ENCODE peak calls at places on chromosomes 6 and 20, in nine cellular contexts. T is heart left ventricle, I is Peyer's patch, P is body of pancreas, L is K562, M is IMR-90, Y is uterus, S is adrenal gland, F is spleen. Q is an unnamed sample.

GRCh38 chr6:159038914-159039884 is 5.6 kb downstream of the TAGAP start:
- DNase-seq in T (no peak), I (no peak), P (peak; percentile 43), L (no peak), M (peak; percentile 38), Y (no peak), S (no peak), F (no peak), Q (no peak)

GRCh38 chr6:110661426-110661825 is 153.8 kb downstream of the CDK19 start:
- DNase-seq in T (no peak), I (no peak), P (no peak), L (no peak), M (no peak), Y (no peak), S (no peak), F (no peak), Q (no peak)

GRCh38 chr6:93684339-93684738 is 265.0 kb upstream of the EPHA7 start:
- DNase-seq in T (no peak), I (no peak), P (no peak), L (no peak), M (no peak), Y (no peak), S (no peak), F (no peak), Q (no peak)

GRCh38 chr20:6882911-6883310 is 115.4 kb downstream of the BMP2 start:
- DNase-seq in T (no peak), I (no peak), P (no peak), L (no peak), M (no peak), Y (no peak), S (no peak), F (no peak), Q (no peak)

GRCh38 chr6:135281227-135281626 is 100.1 kb downstream of the MYB start:
- DNase-seq in T (no peak), I (no peak), P (peak; percentile 40), L (no peak), M (no peak), Y (no peak), S (no peak), F (no peak), Q (no peak)

GRCh38 chr6:15905488-15906392 is 223.1 kb upstream of the MYLIP start:
- DNase-seq in T (no peak), I (no peak), P (no peak), L (peak; percentile 95), M (no peak), Y (no peak), S (no peak), F (no peak), Q (no peak)

GRCh38 chr6:158772851-158773371 is 46.3 kb downstream of the EZR start:
- DNase-seq in T (no peak), I (peak; percentile 62), P (no peak), L (no peak), M (no peak), Y (no peak), S (no peak), F (no peak), Q (no peak)

GRCh38 chr6:169556758-169557505 is 144.9 kb downstream of the WDR27 start:
- DNase-seq in T (no peak), I (no peak), P (no peak), L (no peak), M (no peak), Y (no peak), S (no peak), F (no peak), Q (no peak)

GRCh38 chr6:31658983-31659648 is 1.5 kb downstream of the C6orf47 start:
- DNase-seq in T (no peak), I (no peak), P (no peak), L (no peak), M (no peak), Y (no peak), S (no peak), F (no peak), Q (no peak)

GRCh38 chr6:31661867-31662723 is 1.5 kb upstream of the C6orf47 start:
- DNase-seq in T (no peak), I (no peak), P (no peak), L (no peak), M (no peak), Y (no peak), S (no peak), F (no peak), Q (no peak)

GRCh38 chr6:31660998-31661866 is 654 bp upstream of the C6orf47 start:
- DNase-seq in T (no peak), I (no peak), P (no peak), L (no peak), M (peak; percentile 50), Y (no peak), S (no peak), F (no peak), Q (no peak)

GRCh38 chr6:31659649-31660223 is 842 bp downstream of the C6orf47 start:
- DNase-seq in T (no peak), I (no peak), P (no peak), L (no peak), M (peak; percentile 23), Y (no peak), S (no peak), F (no peak), Q (no peak)

DNA sequence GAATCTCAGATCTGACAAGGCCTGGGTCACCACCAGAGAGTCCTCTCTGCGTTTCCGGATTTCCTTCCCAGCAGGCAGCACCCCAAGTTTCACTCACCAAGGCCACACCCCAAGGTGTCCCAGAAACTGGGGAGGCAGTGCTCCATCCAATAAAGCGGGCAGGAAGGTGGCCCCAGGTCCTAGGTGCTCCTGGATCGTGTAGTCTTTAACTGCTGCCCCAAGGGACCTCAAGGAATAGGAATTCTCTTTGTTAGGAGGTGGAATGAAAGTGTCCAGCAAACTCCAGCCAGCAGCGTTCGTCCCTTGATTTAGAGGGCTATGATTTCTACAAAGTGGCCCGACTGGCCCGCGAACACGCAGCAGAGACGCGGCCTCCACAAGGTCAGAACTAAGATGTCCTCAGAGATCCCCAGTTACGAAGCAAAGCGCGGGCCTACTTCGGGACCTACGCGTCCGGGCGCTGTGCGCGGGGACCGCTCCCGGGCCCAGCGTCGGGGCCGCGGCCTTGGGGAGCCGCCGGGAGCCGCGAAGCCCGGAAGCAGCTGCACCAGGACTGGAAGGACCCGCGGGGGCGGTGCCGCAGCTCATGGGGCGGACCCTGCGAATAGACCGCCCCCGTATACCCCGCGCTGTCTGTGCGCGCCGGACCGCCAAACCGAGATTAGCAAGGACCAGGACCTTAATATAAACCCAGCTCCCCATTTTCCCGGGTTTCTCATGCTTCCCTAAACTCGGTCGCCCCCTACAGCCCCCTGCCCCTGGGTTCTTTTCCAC is at the start of gene C6orf47:
- DNase-seq in T (peak; percentile 93), I (peak; percentile 89), P (peak; percentile 89), L (peak; percentile 93), M (peak; percentile 75), Y (peak; percentile 89), S (peak; percentile 93), F (peak; percentile 96), Q (peak; percentile 93)
- TF ChIP-seq POLR2A in T (no peak), I (peak; percentile 92), P (peak; percentile 87), L (peak; percentile 93), M (peak; percentile 76), Y (peak; percentile 68), S (peak; percentile 88), F (peak; percentile 48), Q (peak; percentile 39)

GRCh38 chr6:26034901-26035300 is 52.3 kb upstream of the HFE start:
- DNase-seq in T (no peak), I (no peak), P (no peak), L (no peak), M (no peak), Y (no peak), S (no peak), F (no peak), Q (no peak)

GRCh38 chr6:26031595-26032386 is 55.4 kb upstream of the HFE start:
- DNase-seq in T (peak; percentile 69), I (peak; percentile 80), P (peak; percentile 90), L (peak; percentile 88), M (peak; percentile 97), Y (peak; percentile 78), S (peak; percentile 96), F (peak; percentile 92), Q (no peak)

GRCh38 chr6:26032387-26033131 is 54.7 kb upstream of the HFE start:
- DNase-seq in T (no peak), I (peak; percentile 56), P (no peak), L (no peak), M (peak; percentile 38), Y (no peak), S (no peak), F (no peak), Q (no peak)

GRCh38 chr6:26033942-26034354 is 53.3 kb upstream of the HFE start:
- DNase-seq in T (no peak), I (peak; percentile 58), P (no peak), L (no peak), M (no peak), Y (peak; percentile 70), S (no peak), F (no peak), Q (no peak)

DNA sequence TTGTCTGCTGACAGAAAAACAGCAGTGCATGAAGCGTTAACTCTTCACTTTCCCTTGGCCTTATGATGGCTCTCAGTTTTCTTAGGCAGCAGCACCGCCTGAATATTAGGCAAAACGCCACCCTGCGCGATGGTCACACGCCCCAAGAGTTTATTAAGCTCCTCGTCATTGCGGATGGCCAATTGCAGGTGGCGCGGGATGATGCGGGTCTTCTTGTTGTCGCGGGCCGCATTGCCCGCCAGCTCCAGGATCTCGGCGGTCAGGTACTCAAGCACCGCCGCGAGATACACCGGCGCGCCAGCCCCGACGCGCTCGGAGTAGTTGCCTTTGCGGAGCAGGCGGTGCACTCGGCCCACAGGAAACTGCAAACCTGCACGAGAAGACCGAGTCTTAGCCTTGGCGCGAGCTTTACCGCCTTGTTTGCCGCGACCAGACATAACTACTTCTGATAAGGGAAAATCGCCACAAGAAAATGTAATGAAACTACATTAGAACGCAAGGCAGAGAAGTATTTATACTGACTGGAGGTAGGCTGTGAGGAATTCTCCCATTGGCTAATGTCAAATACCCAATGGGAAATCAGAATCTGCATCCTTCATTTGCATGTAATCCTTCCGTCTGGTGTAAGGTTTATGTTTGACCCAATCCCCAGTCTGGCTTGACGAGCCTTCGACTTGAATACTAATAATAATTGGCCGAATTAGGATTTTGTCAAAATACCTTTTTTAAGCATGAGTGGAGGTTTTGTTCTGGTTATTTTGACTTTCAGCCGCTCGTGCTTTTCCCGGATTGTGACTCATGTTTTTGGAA is 53.9 kb upstream of the HFE start:
- DNase-seq in T (peak; percentile 81), I (peak; percentile 82), P (peak; percentile 85), L (peak; percentile 75), M (peak; percentile 99), Y (peak; percentile 59), S (peak; percentile 91), F (peak; percentile 94), Q (no peak)
- TF ChIP-seq POLR2A in T (no peak), I (peak; percentile 97), P (peak; percentile 96), L (peak; percentile 99), M (peak; percentile 94), Y (peak; percentile 68), S (peak; percentile 100), F (peak; percentile 40), Q (peak; percentile 38)

GRCh38 chr6:12113190-12113578 is 101.1 kb downstream of the HIVEP1 start:
- DNase-seq in T (no peak), I (no peak), P (no peak), L (no peak), M (peak; percentile 84), Y (no peak), S (no peak), F (no peak), Q (no peak)
- TF ChIP-seq POLR2A in T (no peak), I (no peak), P (no peak), L (no peak), M (no peak), Y (no peak), S (no peak), F (no peak), Q (no peak)

DNA sequence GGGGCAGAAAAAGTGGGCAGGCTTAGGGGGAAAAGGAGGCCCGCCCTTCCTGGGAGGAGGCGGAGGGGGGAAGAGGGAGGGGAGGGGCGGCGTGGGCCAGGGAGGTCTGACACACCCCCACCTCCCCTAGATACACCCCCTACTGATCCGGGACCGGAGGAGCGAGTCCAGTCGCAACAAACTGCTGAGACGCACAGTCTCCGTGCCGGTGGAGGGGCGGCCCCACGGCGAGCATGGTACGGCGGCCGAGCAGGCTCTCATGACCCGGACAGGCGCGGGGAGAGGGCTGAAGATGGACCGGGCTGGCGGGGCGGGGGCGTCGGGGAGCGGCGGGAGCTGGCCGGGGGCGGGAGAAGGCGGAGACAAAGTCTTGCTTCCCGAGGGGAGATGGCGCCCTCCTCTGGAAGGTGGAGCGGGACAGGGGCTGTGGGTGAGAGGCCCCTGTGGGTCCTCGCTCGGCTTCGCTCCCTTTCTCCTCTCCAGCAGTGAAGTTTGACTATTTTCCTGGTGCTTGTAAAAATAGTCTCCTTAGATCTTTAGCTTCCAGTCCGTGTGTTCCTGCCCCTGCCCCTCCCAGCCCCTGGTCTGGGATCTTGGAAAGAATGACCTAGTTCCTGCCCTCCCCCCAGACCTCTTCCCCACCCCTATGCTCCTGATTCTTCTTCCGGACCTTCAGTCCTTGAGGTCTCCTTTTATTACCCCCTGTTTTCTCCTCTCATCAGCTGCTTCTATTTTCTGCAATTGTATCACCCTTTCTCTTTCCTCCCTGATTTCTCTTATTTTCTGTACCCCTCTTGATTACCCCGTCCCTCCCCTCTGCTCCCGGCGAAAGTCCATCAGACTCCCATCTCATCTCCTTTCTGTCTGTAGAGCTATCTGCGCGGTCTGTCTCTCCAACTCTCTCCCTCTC is 6.1 kb downstream of the SYNGAP1 start:
- DNase-seq in T (peak; percentile 91), I (peak; percentile 90), P (peak; percentile 87), L (peak; percentile 96), M (peak; percentile 75), Y (peak; percentile 88), S (peak; percentile 92), F (peak; percentile 95), Q (peak; percentile 95)
- TF ChIP-seq POLR2A in T (no peak), I (no peak), P (peak; percentile 57), L (peak; percentile 6), M (peak; percentile 47), Y (no peak), S (peak; percentile 61), F (no peak), Q (no peak)